ENCODE peak calls at places on chromosomes 3 and 15, in four cellular contexts. F is mammary epithelial cell, Z is endothelial cell of umbilical vein, K is heart left ventricle. Y is an unnamed sample.

GRCh38 chr15:63634154-63634553 is 37.0 kb downstream of the FBXL22 start:
- DNase-seq in F (no peak), Z (no peak), K (no peak), Y (no peak)

GRCh38 chr3:43155464-43156121 is 49.7 kb upstream of the POMGNT2 start:
- DNase-seq in F (peak), Z (peak), K (peak), Y (peak)

GRCh38 chr3:49805367-49805782 is 2.3 kb downstream of the INKA1 start:
- DNase-seq in F (no peak), Z (peak), K (peak), Y (no peak)

GRCh38 chr3:133890972-133891644 is 4.6 kb downstream of the RAB6B start:
- DNase-seq in F (no peak), Z (no peak), K (no peak), Y (no peak)

GRCh38 chr15:67927501-67928156 is 87.8 kb upstream of the RNU6-1 start:
- DNase-seq in F (no peak), Z (no peak), K (peak), Y (peak)

GRCh38 chr3:114669614-114670013 is 375.8 kb downstream of the TIGIT start:
- DNase-seq in F (no peak), Z (no peak), K (no peak), Y (no peak)

GRCh38 chr3:156723182-156723619 is 48.8 kb downstream of the TIPARP start:
- DNase-seq in F (peak), Z (no peak), K (no peak), Y (no peak)

GRCh38 chr15:61830536-61831330 is 229.5 kb downstream of the VPS13C start:
- DNase-seq in F (no peak), Z (no peak), K (no peak), Y (no peak)

GRCh38 chr15:36491912-36492311 is 87.5 kb upstream of the CDIN1 start:
- DNase-seq in F (no peak), Z (no peak), K (no peak), Y (no peak)

GRCh38 chr15:62727501-62727900 is 315.0 kb upstream of the TPM1 start:
- DNase-seq in F (no peak), Z (no peak), K (no peak), Y (no peak)

GRCh38 chr3:49119036-49119435 is 1.6 kb downstream of the USP19 start:
- DNase-seq in F (no peak), Z (no peak), K (no peak), Y (no peak)

GRCh38 chr15:40441736-40442531 is 1.2 kb downstream of the BAHD1 start:
- DNase-seq in F (no peak), Z (peak), K (no peak), Y (no peak)

GRCh38 chr3:11136116-11136515 is 18.2 kb upstream of the HRH1 start:
- DNase-seq in F (peak), Z (no peak), K (no peak), Y (no peak)

GRCh38 chr3:124636863-124637296 is 93.4 kb upstream of the UMPS start:
- DNase-seq in F (no peak), Z (no peak), K (no peak), Y (no peak)

GRCh38 chr15:69929905-69930630 is 167.6 kb downstream of the TLE3 start:
- DNase-seq in F (no peak), Z (no peak), K (no peak), Y (no peak)

GRCh38 chr3:140470962-140471361 is 206.9 kb upstream of the TRIM42 start:
- DNase-seq in F (no peak), Z (no peak), K (no peak), Y (no peak)

GRCh38 chr3:176214758-176215157 is 982.5 kb downstream of the TBL1XR1 start:
- DNase-seq in F (no peak), Z (no peak), K (no peak), Y (no peak)

GRCh38 chr3:121985841-121986240 is 36.2 kb downstream of the ILDR1 start:
- DNase-seq in F (no peak), Z (no peak), K (no peak), Y (no peak)

GRCh38 chr3:134328147-134328591 is 46.1 kb downstream of the AMOTL2 start:
- DNase-seq in F (peak), Z (no peak), K (no peak), Y (peak)

GRCh38 chr3:30513374-30514152 is 92.8 kb upstream of the TGFBR2 start:
- DNase-seq in F (no peak), Z (peak), K (no peak), Y (no peak)

GRCh38 chr3:123871946-123872345 is 12.2 kb downstream of the MYLK start:
- DNase-seq in F (peak), Z (peak), K (no peak), Y (no peak)

GRCh38 chr3:105394177-105394576 is 27.5 kb downstream of the ALCAM start:
- DNase-seq in F (no peak), Z (peak), K (no peak), Y (no peak)

GRCh38 chr3:72031581-72031980 is 246.6 kb upstream of the PROK2 start:
- DNase-seq in F (peak), Z (no peak), K (peak), Y (no peak)

GRCh38 chr15:69074011-69074842 is 59.7 kb downstream of the NOX5 start:
- DNase-seq in F (peak), Z (peak), K (peak), Y (peak)

GRCh38 chr3:115423170-115423569 is 200.1 kb upstream of the GAP43 start:
- DNase-seq in F (peak), Z (no peak), K (no peak), Y (no peak)

GRCh38 chr3:98986073-98986472 is 84.6 kb upstream of the DCBLD2 start:
- DNase-seq in F (peak), Z (peak), K (no peak), Y (peak)

GRCh38 chr3:132517311-132517710 is 79.8 kb upstream of the ACKR4 start:
- DNase-seq in F (peak), Z (no peak), K (no peak), Y (no peak)

GRCh38 chr3:44682182-44682896 is 30.1 kb upstream of the ZNF502 start:
- DNase-seq in F (peak), Z (peak), K (no peak), Y (no peak)

GRCh38 chr15:60854858-60855568 is 374.1 kb downstream of the RORA start:
- DNase-seq in F (peak), Z (no peak), K (no peak), Y (peak)

GRCh38 chr3:56630966-56631365 is 52.1 kb downstream of the TASOR start:
- DNase-seq in F (no peak), Z (no peak), K (no peak), Y (no peak)

GRCh38 chr3:175386630-175387029 is 527.5 kb downstream of the NAALADL2 start:
- DNase-seq in F (peak), Z (peak), K (no peak), Y (peak)

GRCh38 chr3:143786229-143787199 is 61.8 kb downstream of the SLC9A9 start:
- DNase-seq in F (no peak), Z (peak), K (no peak), Y (no peak)

GRCh38 chr15:55552926-55553325 is 35.2 kb downstream of the PYGO1 start:
- DNase-seq in F (no peak), Z (peak), K (peak), Y (no peak)

GRCh38 chr3:16442730-16443129 is 70.8 kb downstream of the RFTN1 start:
- DNase-seq in F (no peak), Z (no peak), K (no peak), Y (no peak)

GRCh38 chr3:55555866-55556621 is 68.9 kb upstream of the WNT5A start:
- DNase-seq in F (no peak), Z (no peak), K (no peak), Y (no peak)
- TF ChIP-seq CTCF in F (no peak), Z (no peak), K (no peak), Y (no peak)

GRCh38 chr3:9886328-9886727 is 4.1 kb upstream of the JAGN1 start:
- DNase-seq in F (no peak), Z (no peak), K (no peak), Y (no peak)

GRCh38 chr3:9881440-9881839 is 1.4 kb upstream of the CIDEC start:
- DNase-seq in F (no peak), Z (no peak), K (no peak), Y (no peak)

GRCh38 chr3:9887478-9887877 is 2.9 kb upstream of the JAGN1 start:
- DNase-seq in F (no peak), Z (no peak), K (no peak), Y (no peak)

GRCh38 chr3:9884555-9885165 is 4.6 kb upstream of the CIDEC start:
- DNase-seq in F (peak), Z (no peak), K (no peak), Y (peak)

GRCh38 chr3:9883676-9884554 is 3.9 kb upstream of the CIDEC start:
- DNase-seq in F (no peak), Z (no peak), K (no peak), Y (no peak)
- H3K27ac ChIP-seq in F (peak), Z (no peak), K (no peak), Y (peak)

GRCh38 chr15:42503822-42504221 is 8.4 kb downstream of the SNAP23 start:
- DNase-seq in F (no peak), Z (no peak), K (no peak), Y (no peak)

GRCh38 chr15:42502472-42502871 is 7.0 kb downstream of the SNAP23 start:
- DNase-seq in F (no peak), Z (no peak), K (no peak), Y (no peak)

GRCh38 chr15:42507514-42507913 is 12.1 kb downstream of the SNAP23 start:
- DNase-seq in F (no peak), Z (no peak), K (no peak), Y (no peak)

GRCh38 chr15:42508263-42508690 is 12.8 kb downstream of the SNAP23 start:
- DNase-seq in F (no peak), Z (no peak), K (no peak), Y (no peak)

GRCh38 chr15:42504631-42505030 is 9.2 kb downstream of the SNAP23 start:
- DNase-seq in F (no peak), Z (peak), K (no peak), Y (no peak)
- TF ChIP-seq CTCF in F (no peak), Z (no peak), K (no peak), Y (no peak)

GRCh38 chr15:66864086-66864830 is 162.2 kb downstream of the SMAD6 start:
- DNase-seq in F (no peak), Z (no peak), K (no peak), Y (no peak)

GRCh38 chr15:66862111-66862815 is 160.2 kb downstream of the SMAD6 start:
- DNase-seq in F (peak), Z (no peak), K (no peak), Y (peak)

GRCh38 chr15:66864871-66865281 is 162.8 kb downstream of the SMAD6 start:
- DNase-seq in F (no peak), Z (no peak), K (no peak), Y (no peak)

GRCh38 chr15:66863382-66864085 is 161.5 kb downstream of the SMAD6 start:
- DNase-seq in F (no peak), Z (no peak), K (no peak), Y (no peak)

GRCh38 chr15:66862878-66863335 is 160.9 kb downstream of the SMAD6 start:
- DNase-seq in F (peak), Z (peak), K (peak), Y (peak)
- H3K27ac ChIP-seq in F (peak), Z (no peak), K (no peak), Y (peak)

DNA sequence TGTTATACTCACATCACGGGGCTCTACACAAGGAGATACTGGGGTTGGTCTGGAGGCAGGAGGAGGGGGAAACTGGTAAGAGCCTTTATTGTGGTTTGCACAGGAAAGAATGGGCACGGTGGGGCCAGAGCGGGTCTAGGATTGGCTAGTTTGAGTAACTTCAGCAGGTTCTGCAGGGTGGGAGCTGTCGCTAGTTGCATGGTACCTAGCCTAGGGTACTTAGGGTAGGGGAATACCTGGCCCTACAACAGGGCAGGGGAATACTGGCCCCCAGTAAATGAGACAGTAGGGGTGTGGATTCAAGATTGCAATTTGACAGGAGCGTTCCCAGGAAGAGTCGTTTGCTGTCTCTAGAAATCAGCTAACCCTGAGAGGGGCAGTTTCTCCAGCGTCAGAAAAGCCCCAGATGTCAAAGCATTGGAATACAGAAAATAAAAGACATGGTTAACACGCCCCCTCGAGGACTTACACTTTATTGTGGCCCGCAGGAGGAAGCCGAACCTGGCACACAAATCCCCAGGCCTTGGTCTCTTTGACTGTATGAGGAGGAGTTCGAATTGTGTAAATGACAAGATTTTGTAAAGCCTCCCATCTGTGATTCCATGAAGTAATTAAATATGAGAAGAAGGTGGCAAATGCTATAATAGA is 32.0 kb downstream of the ST8SIA2 start:
- DNase-seq in F (no peak), Z (no peak), K (no peak), Y (no peak)
- TF ChIP-seq CTCF in F (no peak), Z (no peak), K (no peak), Y (no peak)

Y was measured in RWPE1.